ENCODE peak calls at places on chromosomes 2 and 18, in ten cellular contexts. A is heart right ventricle; E is aorta; Y is cardiac fibroblast; L is LHCN-M2; B is tibial artery; J is HEK293T; D is central memory CD4-positive, alpha-beta T cell; C is left ventricle myocardium inferior; V is memory B cell. T is an unnamed sample.

GRCh38 chr2:100193334-100193733 is 50.9 kb upstream of the AFF3 start:
- DNase-seq in C (no peak), Y (peak; percentile 23), E (no peak), V (no peak), D (no peak), J (no peak), L (no peak), A (no peak), B (no peak), T (no peak)

GRCh38 chr2:230774348-230774951 is 61.8 kb downstream of the CAB39 start:
- DNase-seq in V (no peak), B (no peak), J (no peak), L (peak; percentile 83), A (no peak), D (no peak), E (no peak), C (no peak), Y (peak; percentile 92), T (peak; percentile 47)

GRCh38 chr2:222813177-222813843 is 47.5 kb upstream of the ACSL3 start:
- DNase-seq in J (no peak), C (no peak), E (no peak), D (no peak), B (no peak), A (no peak), L (peak; percentile 55), V (no peak), Y (peak; percentile 12), T (no peak)

GRCh38 chr18:13611616-13612110 is 114.7 kb downstream of the FAM210A start:
- DNase-seq in D (no peak), E (peak; percentile 85), L (peak; percentile 8), Y (peak; percentile 36), V (no peak), A (peak; percentile 77), B (peak; percentile 57), C (peak; percentile 71), J (no peak), T (peak; percentile 39)

GRCh38 chr2:101258804-101259203 is 6.1 kb downstream of the CNOT11 start:
- DNase-seq in L (no peak), A (no peak), Y (no peak), V (no peak), E (no peak), J (no peak), B (no peak), D (no peak), C (no peak), T (no peak)

GRCh38 chr18:68439672-68440071 is 275.2 kb downstream of the TMX3 start:
- DNase-seq in L (peak; percentile 67), B (no peak), J (no peak), C (no peak), D (no peak), Y (no peak), V (no peak), E (no peak), A (no peak), T (no peak)

GRCh38 chr18:44771957-44772917 is 91.5 kb downstream of the SETBP1 start:
- DNase-seq in V (no peak), E (no peak), B (no peak), D (no peak), C (peak; percentile 30), A (peak; percentile 15), L (no peak), Y (no peak), J (no peak), T (peak; percentile 31)

GRCh38 chr2:112149866-112150435 is 11.8 kb downstream of the FBLN7 start:
- DNase-seq in D (no peak), E (no peak), L (peak; percentile 62), V (no peak), Y (no peak), B (no peak), A (no peak), C (no peak), J (no peak), T (no peak)

GRCh38 chr2:7272180-7272579 is 355.0 kb downstream of the RNF144A start:
- DNase-seq in C (no peak), J (no peak), E (no peak), A (no peak), L (no peak), V (no peak), Y (peak; percentile 0), B (no peak), D (no peak), T (no peak)

GRCh38 chr18:50006470-50007046 is 188.4 kb downstream of the MYO5B start:
- DNase-seq in D (no peak), C (no peak), A (no peak), Y (no peak), J (no peak), V (no peak), L (no peak), E (no peak), B (no peak), T (no peak)

GRCh38 chr18:13823707-13824395 is at the start of gene MC5R:
- DNase-seq in V (peak; percentile 79), E (peak; percentile 91), C (peak; percentile 61), A (peak; percentile 70), L (peak; percentile 26), D (peak; percentile 41), B (no peak), J (peak; percentile 72), Y (peak; percentile 36), T (peak; percentile 68)

GRCh38 chr2:166573393-166573792 is 79.3 kb upstream of the SCN7A start:
- DNase-seq in Y (peak; percentile 70), B (no peak), L (peak; percentile 8), A (no peak), C (no peak), D (no peak), J (no peak), E (no peak), V (no peak), T (no peak)

GRCh38 chr2:6526093-6526824 is 339.4 kb downstream of the CMPK2 start:
- DNase-seq in A (no peak), E (no peak), L (no peak), D (no peak), V (peak; percentile 2), Y (no peak), J (no peak), C (no peak), B (no peak), T (peak; percentile 6)

GRCh38 chr18:478679-479078 is 21.8 kb downstream of the COLEC12 start:
- DNase-seq in L (peak; percentile 82), J (no peak), V (no peak), A (no peak), C (no peak), E (no peak), D (no peak), Y (peak; percentile 89), B (no peak), T (no peak)

GRCh38 chr2:11784747-11785610 is 38.5 kb downstream of the LPIN1 start:
- DNase-seq in B (no peak), E (no peak), A (peak; percentile 49), V (peak; percentile 40), C (no peak), D (peak; percentile 23), L (peak; percentile 52), J (peak; percentile 86), Y (peak; percentile 62), T (peak; percentile 64)

GRCh38 chr18:72672364-72673151 is 128.4 kb upstream of the CBLN2 start:
- DNase-seq in L (peak; percentile 13), C (no peak), V (no peak), J (peak; percentile 7), B (no peak), Y (peak; percentile 57), E (no peak), A (no peak), D (no peak), T (peak; percentile 51)

T was measured in NB4.